ENCODE peak calls at places on chromosomes 1 and 21, in eight cellular contexts. E, N, C, V, R, J, I and W are unnamed samples.

GRCh38 chr21:33198346-33199135 is 31.2 kb upstream of the IFNAR2 start:
- DNase-seq in E (peak; percentile 50), N (no peak), C (no peak), V (peak; percentile 35), R (no peak), J (no peak), I (no peak), W (peak; percentile 75)

GRCh38 chr1:107965112-107965991 is at the start of gene VAV3:
- DNase-seq in E (peak; percentile 25), N (peak; percentile 70), C (peak; percentile 58), V (peak; percentile 56), R (no peak), J (no peak), I (peak; percentile 22), W (peak; percentile 84)

GRCh38 chr21:44785620-44786344 is 15.8 kb downstream of the UBE2G2 start:
- DNase-seq in E (no peak), N (no peak), C (no peak), V (no peak), R (no peak), J (no peak), I (no peak), W (no peak)

GRCh38 chr1:48019714-48020315 is 22.6 kb upstream of the TRABD2B start:
- DNase-seq in E (no peak), N (no peak), C (no peak), V (no peak), R (no peak), J (no peak), I (peak; percentile 28), W (peak; percentile 79)

GRCh38 chr1:19799877-19800804 is at the start of gene TMCO4:
- DNase-seq in E (peak; percentile 23), N (peak; percentile 64), C (peak; percentile 32), V (peak; percentile 65), R (no peak), J (no peak), I (peak; percentile 42), W (peak; percentile 74)

GRCh38 chr1:187474266-187474665 is 645.5 kb downstream of the PLA2G4A start:
- DNase-seq in E (no peak), N (no peak), C (no peak), V (no peak), R (no peak), J (no peak), I (no peak), W (no peak)

GRCh38 chr1:233261615-233262168 is 33.8 kb downstream of the PCNX2 start:
- DNase-seq in E (no peak), N (no peak), C (no peak), V (no peak), R (no peak), J (no peak), I (no peak), W (no peak)

GRCh38 chr1:159854101-159854692 is 8.3 kb downstream of the VSIG8 start:
- DNase-seq in E (peak; percentile 71), N (peak; percentile 85), C (peak; percentile 52), V (peak; percentile 88), R (no peak), J (peak; percentile 27), I (peak; percentile 75), W (peak; percentile 87)

GRCh38 chr21:34865922-34866271 is 183.2 kb downstream of the RUNX1 start:
- DNase-seq in E (no peak), N (no peak), C (no peak), V (peak; percentile 28), R (peak; percentile 74), J (no peak), I (no peak), W (no peak)

GRCh38 chr1:22831729-22832413 is 121.2 kb downstream of the EPHB2 start:
- DNase-seq in E (no peak), N (peak; percentile 50), C (peak; percentile 87), V (peak; percentile 69), R (no peak), J (no peak), I (no peak), W (no peak)

GRCh38 chr1:13749543-13750307 is 49.7 kb downstream of the PRDM2 start:
- DNase-seq in E (peak; percentile 23), N (peak; percentile 67), C (peak; percentile 12), V (peak; percentile 70), R (no peak), J (no peak), I (peak; percentile 67), W (peak; percentile 80)

GRCh38 chr21:34345892-34346291 is 17.9 kb upstream of the KCNE2 start:
- DNase-seq in E (no peak), N (no peak), C (no peak), V (no peak), R (no peak), J (no peak), I (no peak), W (no peak)

GRCh38 chr1:8076171-8076570 is 50.1 kb upstream of the ERRFI1 start:
- DNase-seq in E (no peak), N (peak; percentile 64), C (no peak), V (no peak), R (no peak), J (no peak), I (no peak), W (no peak)

GRCh38 chr1:3002349-3003038 is 18.8 kb upstream of the ACTRT2 start:
- DNase-seq in E (no peak), N (no peak), C (no peak), V (no peak), R (no peak), J (no peak), I (no peak), W (peak; percentile 52)

GRCh38 chr1:232571523-232571922 is 58.4 kb downstream of the SIPA1L2 start:
- DNase-seq in E (no peak), N (no peak), C (no peak), V (no peak), R (no peak), J (no peak), I (no peak), W (no peak)

GRCh38 chr1:150562384-150563339 is 13.5 kb downstream of the ADAMTSL4 start:
- DNase-seq in E (peak; percentile 13), N (peak; percentile 51), C (no peak), V (peak; percentile 84), R (peak; percentile 97), J (no peak), I (peak; percentile 56), W (peak; percentile 73)

GRCh38 chr1:150560576-150560975 is 11.4 kb downstream of the ADAMTSL4 start:
- DNase-seq in E (no peak), N (no peak), C (no peak), V (peak; percentile 12), R (no peak), J (no peak), I (no peak), W (peak; percentile 69)

GRCh38 chr1:150561830-150562367 is 12.7 kb downstream of the ADAMTSL4 start:
- DNase-seq in E (peak; percentile 86), N (peak; percentile 95), C (peak; percentile 86), V (peak; percentile 96), R (no peak), J (peak; percentile 85), I (peak; percentile 95), W (peak; percentile 98)

GRCh38 chr1:150560011-150560438 is 10.8 kb downstream of the ADAMTSL4 start:
- DNase-seq in E (peak; percentile 69), N (peak; percentile 85), C (peak; percentile 78), V (peak; percentile 85), R (no peak), J (peak; percentile 73), I (peak; percentile 83), W (peak; percentile 91)

DNA sequence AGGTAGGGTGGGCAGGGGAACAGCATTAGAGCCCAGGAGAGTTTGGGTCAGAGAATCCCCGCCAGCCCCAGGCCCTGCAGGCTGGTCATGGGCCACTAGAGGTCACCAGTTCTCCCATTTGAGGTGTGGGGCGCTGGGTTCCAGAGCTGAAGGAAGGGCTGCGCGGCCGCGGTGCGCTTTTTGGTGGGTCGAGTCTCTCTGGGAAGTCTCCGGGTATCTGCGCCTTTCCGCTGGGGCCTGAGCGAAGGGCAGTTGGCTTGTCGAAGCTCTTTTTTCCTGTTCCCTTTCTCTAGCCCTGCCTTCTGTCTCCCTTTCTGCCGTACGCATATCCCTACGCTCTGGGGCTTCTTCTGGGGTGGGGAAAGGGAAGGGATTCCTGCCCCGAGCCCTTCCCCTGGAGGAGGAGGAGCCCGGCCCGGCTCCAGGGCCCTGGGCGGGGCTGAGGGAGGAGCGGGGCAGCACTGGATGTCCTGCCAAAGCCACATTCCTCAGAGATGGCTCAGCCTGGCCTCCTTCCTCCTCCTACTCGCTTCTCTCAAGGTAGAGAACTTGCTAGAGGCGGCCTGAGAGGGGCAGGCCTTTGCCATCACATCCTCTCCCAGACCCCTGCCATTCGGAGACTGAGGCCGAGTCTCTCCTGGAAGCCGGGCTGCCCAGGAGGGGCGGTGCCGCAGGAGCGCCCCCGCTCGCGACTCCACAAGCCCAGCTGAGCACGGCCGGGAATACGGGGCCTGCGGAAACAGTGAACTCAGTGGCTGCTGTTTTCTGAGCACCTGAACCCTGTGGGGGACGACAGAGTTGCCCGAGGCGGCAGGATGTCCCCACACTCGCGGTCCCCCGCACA is 12.0 kb downstream of the ADAMTSL4 start:
- DNase-seq in E (peak; percentile 91), N (peak; percentile 96), C (peak; percentile 96), V (peak; percentile 96), R (no peak), J (peak; percentile 87), I (peak; percentile 97), W (peak; percentile 99)
- TF ChIP-seq POLR2A in E (peak; percentile 93), N (peak; percentile 85), C (peak; percentile 44), V (peak; percentile 96), R (no peak), J (peak; percentile 48), I (peak; percentile 92), W (peak; percentile 94)

GRCh38 chr21:41425954-41426655 is at the start of gene MX1:
- DNase-seq in E (peak; percentile 57), N (peak; percentile 89), C (peak; percentile 10), V (peak; percentile 91), R (peak; percentile 61), J (no peak), I (peak; percentile 74), W (peak; percentile 84)
- H3K27ac ChIP-seq in E (peak within 1 kb of the TSS; percentile 13), N (peak within 1 kb of the TSS; percentile 87), C (peak within 1 kb of the TSS; percentile 71), V (peak within 1 kb of the TSS; percentile 76), R (peak within 1 kb of the TSS; percentile 100), J (no peak within 1 kb of the TSS), I (peak within 1 kb of the TSS; percentile 24), W (peak within 1 kb of the TSS; percentile 72)

DNA sequence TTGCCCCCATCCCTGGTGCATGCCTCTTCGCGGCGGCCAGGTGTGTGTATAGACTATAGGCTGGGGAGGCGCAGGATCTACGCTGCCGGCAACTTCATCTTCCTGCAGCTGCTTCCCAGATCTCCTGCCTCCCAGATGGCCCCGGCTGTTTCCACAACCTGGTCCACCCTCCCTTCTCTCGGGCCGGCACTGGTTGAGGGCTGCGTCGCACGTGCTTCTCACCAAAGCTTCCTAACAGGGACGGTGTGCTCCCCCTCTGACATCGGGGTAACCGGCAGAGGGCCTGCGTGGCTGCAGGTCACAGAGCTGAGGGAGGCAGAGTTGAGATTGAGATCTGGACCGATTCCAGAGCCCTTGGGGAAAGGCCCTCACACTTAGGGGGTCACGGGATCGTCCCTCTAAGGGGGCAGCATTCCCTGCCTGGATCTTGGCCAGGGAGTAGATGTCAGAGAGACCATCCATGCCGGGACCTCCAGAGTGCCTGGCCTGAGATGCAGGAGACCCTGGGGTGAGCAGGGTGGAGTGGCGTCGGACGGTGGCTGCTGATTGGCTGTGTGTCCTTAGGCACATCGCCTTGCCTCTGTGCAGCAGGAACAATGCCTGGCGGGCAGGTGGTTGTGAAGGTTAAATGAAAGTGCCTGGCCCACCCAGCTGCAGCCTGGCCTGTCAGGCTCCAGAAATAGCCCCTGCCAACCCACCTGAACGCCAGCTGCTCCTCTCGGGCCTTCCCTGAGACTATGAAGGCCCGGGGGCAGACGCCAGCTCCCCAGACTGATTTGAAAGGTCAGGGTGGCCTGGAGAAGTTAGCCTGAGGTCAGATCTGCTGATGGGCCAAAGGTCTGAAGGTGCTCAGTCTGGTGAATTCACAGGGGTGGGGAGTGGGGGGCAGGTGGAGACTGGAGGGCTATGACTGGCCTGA is 6.1 kb upstream of the MASP2 start:
- DNase-seq in E (no peak), N (no peak), C (no peak), V (peak; percentile 21), R (no peak), J (peak; percentile 64), I (no peak), W (no peak)
- TF ChIP-seq EP300 in E (no peak), N (no peak), C (no peak), V (no peak), R (no peak), J (no peak), I (no peak), W (no peak)

GRCh38 chr21:17818158-17819113 is 720 bp downstream of the C21orf91 start:
- DNase-seq in E (no peak), N (peak; percentile 34), C (peak; percentile 1), V (peak; percentile 41), R (no peak), J (no peak), I (peak; percentile 27), W (peak; percentile 68)
- TF ChIP-seq POLR2A in E (no peak), N (no peak), C (no peak), V (no peak), R (no peak), J (no peak), I (no peak), W (peak; percentile 14)